ENCODE peak calls at places on chromosomes 7 and 10, in ten cellular contexts. One of them, this sample, is unnamed.
A peak's percentile ranks its signal among the peaks of the same experiment; 100 is the strongest.

GRCh38 chr7:102047167-102047566 is 229.7 kb downstream of the CUX1 start:
- DNase-seq in Panc1: no peak
- DNase-seq in PC-9: no peak
- DNase-seq in suprapubic skin: no peak
- DNase-seq in upper lobe of left lung: no peak
- DNase-seq in heart right ventricle: no peak
- DNase-seq in gastrocnemius medialis: no peak
- DNase-seq in A549: no peak
- DNase-seq in GM23248: no peak
- DNase-seq in thoracic aorta: no peak
- DNase-seq in this sample: no peak

GRCh38 chr7:32143271-32143670 is 73.1 kb upstream of the PDE1C start:
- DNase-seq in heart right ventricle: no peak
- DNase-seq in thoracic aorta: no peak
- DNase-seq in A549: no peak
- DNase-seq in gastrocnemius medialis: no peak
- DNase-seq in Panc1: no peak
- DNase-seq in PC-9: no peak
- DNase-seq in GM23248: no peak
- DNase-seq in suprapubic skin: no peak
- DNase-seq in upper lobe of left lung: no peak
- DNase-seq in this sample: no peak

GRCh38 chr7:155456772-155457543 is 971 bp upstream of the EN2 start:
- DNase-seq in thoracic aorta: no peak
- DNase-seq in upper lobe of left lung: peak; percentile 28
- DNase-seq in A549: peak; percentile 91
- DNase-seq in gastrocnemius medialis: peak; percentile 24
- DNase-seq in GM23248: peak; percentile 80
- DNase-seq in PC-9: no peak
- DNase-seq in Panc1: no peak
- DNase-seq in suprapubic skin: no peak
- DNase-seq in heart right ventricle: peak; percentile 51
- DNase-seq in this sample: peak; percentile 67

GRCh38 chr10:13193637-13194036 is 32.3 kb downstream of the MCM10 start:
- DNase-seq in suprapubic skin: no peak
- DNase-seq in GM23248: no peak
- DNase-seq in A549: no peak
- DNase-seq in Panc1: no peak
- DNase-seq in PC-9: no peak
- DNase-seq in upper lobe of left lung: no peak
- DNase-seq in heart right ventricle: no peak
- DNase-seq in gastrocnemius medialis: no peak
- DNase-seq in thoracic aorta: no peak
- DNase-seq in this sample: no peak

GRCh38 chr7:98212532-98213041 is 1.3 kb downstream of the BHLHA15 start:
- DNase-seq in A549: no peak
- DNase-seq in suprapubic skin: peak; percentile 54
- DNase-seq in heart right ventricle: no peak
- DNase-seq in upper lobe of left lung: peak; percentile 20
- DNase-seq in gastrocnemius medialis: no peak
- DNase-seq in Panc1: no peak
- DNase-seq in PC-9: no peak
- DNase-seq in GM23248: no peak
- DNase-seq in thoracic aorta: no peak
- DNase-seq in this sample: no peak

GRCh38 chr7:22453159-22453558 is 46.8 kb downstream of the STEAP1B start:
- DNase-seq in suprapubic skin: no peak
- DNase-seq in A549: no peak
- DNase-seq in heart right ventricle: no peak
- DNase-seq in upper lobe of left lung: no peak
- DNase-seq in gastrocnemius medialis: no peak
- DNase-seq in thoracic aorta: no peak
- DNase-seq in PC-9: no peak
- DNase-seq in GM23248: no peak
- DNase-seq in Panc1: no peak
- DNase-seq in this sample: no peak

GRCh38 chr10:61283489-61284221 is 169.5 kb downstream of the TMEM26 start:
- DNase-seq in A549: no peak
- DNase-seq in gastrocnemius medialis: no peak
- DNase-seq in thoracic aorta: no peak
- DNase-seq in upper lobe of left lung: peak; percentile 24
- DNase-seq in GM23248: peak; percentile 48
- DNase-seq in Panc1: no peak
- DNase-seq in heart right ventricle: no peak
- DNase-seq in suprapubic skin: no peak
- DNase-seq in PC-9: no peak
- DNase-seq in this sample: no peak

GRCh38 chr7:80760292-80760691 is 121.8 kb downstream of the CD36 start:
- DNase-seq in GM23248: no peak
- DNase-seq in gastrocnemius medialis: no peak
- DNase-seq in upper lobe of left lung: no peak
- DNase-seq in suprapubic skin: no peak
- DNase-seq in heart right ventricle: no peak
- DNase-seq in A549: no peak
- DNase-seq in Panc1: no peak
- DNase-seq in thoracic aorta: no peak
- DNase-seq in PC-9: no peak
- DNase-seq in this sample: no peak

GRCh38 chr7:868189-868486 is 8.2 kb upstream of the GET4 start:
- DNase-seq in suprapubic skin: no peak
- DNase-seq in GM23248: peak; percentile 5
- DNase-seq in heart right ventricle: no peak
- DNase-seq in PC-9: no peak
- DNase-seq in upper lobe of left lung: no peak
- DNase-seq in gastrocnemius medialis: no peak
- DNase-seq in Panc1: no peak
- DNase-seq in thoracic aorta: no peak
- DNase-seq in A549: no peak
- DNase-seq in this sample: no peak

GRCh38 chr7:94314526-94314925 is 80.2 kb upstream of the COL1A2 start:
- DNase-seq in upper lobe of left lung: no peak
- DNase-seq in Panc1: no peak
- DNase-seq in A549: no peak
- DNase-seq in gastrocnemius medialis: no peak
- DNase-seq in heart right ventricle: no peak
- DNase-seq in suprapubic skin: no peak
- DNase-seq in PC-9: no peak
- DNase-seq in thoracic aorta: no peak
- DNase-seq in GM23248: no peak
- DNase-seq in this sample: no peak

GRCh38 chr10:101397140-101397539 is 43.2 kb downstream of the BTRC start:
- DNase-seq in upper lobe of left lung: no peak
- DNase-seq in Panc1: no peak
- DNase-seq in gastrocnemius medialis: no peak
- DNase-seq in heart right ventricle: peak; percentile 58
- DNase-seq in PC-9: no peak
- DNase-seq in A549: peak; percentile 26
- DNase-seq in GM23248: peak; percentile 72
- DNase-seq in suprapubic skin: no peak
- DNase-seq in thoracic aorta: peak; percentile 13
- DNase-seq in this sample: no peak

GRCh38 chr10:44982114-44982460 is 3.5 kb upstream of the DEPP1 start:
- DNase-seq in heart right ventricle: no peak
- DNase-seq in thoracic aorta: no peak
- DNase-seq in upper lobe of left lung: peak; percentile 39
- DNase-seq in A549: no peak
- DNase-seq in GM23248: no peak
- DNase-seq in PC-9: peak; percentile 63
- DNase-seq in Panc1: no peak
- DNase-seq in gastrocnemius medialis: peak; percentile 62
- DNase-seq in suprapubic skin: peak; percentile 70
- DNase-seq in this sample: peak; percentile 69

GRCh38 chr7:97845622-97846203 is 26.5 kb downstream of the ASNS start:
- DNase-seq in GM23248: peak; percentile 50
- DNase-seq in thoracic aorta: no peak
- DNase-seq in gastrocnemius medialis: no peak
- DNase-seq in Panc1: peak; percentile 25
- DNase-seq in heart right ventricle: no peak
- DNase-seq in suprapubic skin: no peak
- DNase-seq in upper lobe of left lung: no peak
- DNase-seq in PC-9: no peak
- DNase-seq in A549: peak; percentile 16
- DNase-seq in this sample: no peak

GRCh38 chr10:114402233-114402632 is 2.1 kb downstream of the AFAP1L2 start:
- DNase-seq in heart right ventricle: no peak
- DNase-seq in Panc1: no peak
- DNase-seq in A549: no peak
- DNase-seq in upper lobe of left lung: no peak
- DNase-seq in thoracic aorta: no peak
- DNase-seq in suprapubic skin: no peak
- DNase-seq in gastrocnemius medialis: no peak
- DNase-seq in GM23248: no peak
- DNase-seq in PC-9: no peak
- DNase-seq in this sample: no peak

GRCh38 chr10:114401195-114401741 is 3.0 kb downstream of the AFAP1L2 start:
- DNase-seq in suprapubic skin: peak; percentile 85
- DNase-seq in Panc1: no peak
- DNase-seq in upper lobe of left lung: no peak
- DNase-seq in gastrocnemius medialis: peak; percentile 49
- DNase-seq in A549: no peak
- DNase-seq in GM23248: peak; percentile 67
- DNase-seq in thoracic aorta: no peak
- DNase-seq in heart right ventricle: peak; percentile 73
- DNase-seq in PC-9: no peak
- DNase-seq in this sample: peak; percentile 79

GRCh38 chr10:114403545-114404161 is 649 bp downstream of the AFAP1L2 start:
- DNase-seq in GM23248: peak; percentile 12
- DNase-seq in A549: peak; percentile 67
- DNase-seq in suprapubic skin: no peak
- DNase-seq in Panc1: no peak
- DNase-seq in thoracic aorta: no peak
- DNase-seq in PC-9: peak; percentile 36
- DNase-seq in heart right ventricle: no peak
- DNase-seq in gastrocnemius medialis: no peak
- DNase-seq in upper lobe of left lung: no peak
- DNase-seq in this sample: peak; percentile 37

GRCh38 chr10:114404171-114405010 is at the start of gene AFAP1L2:
- DNase-seq in upper lobe of left lung: no peak
- DNase-seq in suprapubic skin: no peak
- DNase-seq in GM23248: peak; percentile 35
- DNase-seq in Panc1: no peak
- DNase-seq in thoracic aorta: no peak
- DNase-seq in PC-9: peak; percentile 43
- DNase-seq in A549: peak; percentile 65
- DNase-seq in heart right ventricle: no peak
- DNase-seq in gastrocnemius medialis: no peak
- DNase-seq in this sample: peak; percentile 50

DNA sequence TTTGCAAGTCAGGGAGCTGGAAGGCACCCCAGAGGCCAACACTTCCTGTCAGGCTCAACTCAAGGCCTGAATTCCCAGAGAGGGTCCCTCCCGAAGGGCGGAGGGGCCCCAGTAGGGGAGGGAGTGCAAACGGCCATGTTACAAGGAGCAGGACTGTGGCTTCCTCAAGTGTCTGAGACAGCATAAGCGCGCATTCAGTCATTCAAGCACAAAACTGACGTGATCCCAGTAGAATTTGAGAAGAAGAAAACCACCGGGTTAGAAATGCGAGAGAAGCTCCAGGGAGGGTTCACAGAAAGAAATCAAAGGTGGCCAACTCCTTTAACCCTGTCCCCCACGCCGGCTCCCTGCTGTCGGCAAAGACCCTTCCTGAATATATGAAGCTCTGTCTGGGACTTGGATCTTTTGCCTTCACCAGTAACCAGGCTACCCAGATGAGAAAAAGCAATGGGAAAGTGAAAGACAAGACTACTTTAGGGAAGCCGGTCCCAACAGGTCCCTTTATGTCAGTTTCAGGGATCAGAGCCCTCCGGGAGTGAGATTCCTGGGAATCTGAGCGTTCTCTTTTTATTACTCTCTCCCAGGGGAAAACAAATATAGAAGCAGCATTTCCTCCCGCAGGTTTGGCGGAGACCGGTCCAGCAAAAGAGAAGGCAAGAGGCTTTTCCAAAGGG is 1.3 kb downstream of the AFAP1L2 start:
- DNase-seq in suprapubic skin: no peak
- DNase-seq in PC-9: no peak
- DNase-seq in upper lobe of left lung: no peak
- DNase-seq in heart right ventricle: no peak
- DNase-seq in thoracic aorta: no peak
- DNase-seq in GM23248: no peak
- DNase-seq in A549: no peak
- DNase-seq in Panc1: no peak
- DNase-seq in gastrocnemius medialis: no peak
- DNase-seq in this sample: no peak
- H3K4me3 ChIP-seq in suprapubic skin: peak overlapping the region; percentile 63
- H3K4me3 ChIP-seq in PC-9: peak overlapping the region; percentile 75
- H3K4me3 ChIP-seq in upper lobe of left lung: peak overlapping the region; percentile 54
- H3K4me3 ChIP-seq in heart right ventricle: peak overlapping the region; percentile 54
- H3K4me3 ChIP-seq in thoracic aorta: peak overlapping the region; percentile 82
- H3K4me3 ChIP-seq in GM23248: no peak overlapping the region
- H3K4me3 ChIP-seq in A549: peak overlapping the region; percentile 83
- H3K4me3 ChIP-seq in Panc1: peak overlapping the region; percentile 92
- H3K4me3 ChIP-seq in gastrocnemius medialis: peak overlapping the region; percentile 64
- H3K4me3 ChIP-seq in this sample: peak overlapping the region; percentile 75

GRCh38 chr7:46672861-46673260 is 751.8 kb upstream of the IGFBP3 start:
- DNase-seq in PC-9: no peak
- DNase-seq in Panc1: no peak
- DNase-seq in gastrocnemius medialis: no peak
- DNase-seq in suprapubic skin: no peak
- DNase-seq in thoracic aorta: no peak
- DNase-seq in A549: no peak
- DNase-seq in GM23248: no peak
- DNase-seq in upper lobe of left lung: no peak
- DNase-seq in heart right ventricle: no peak
- DNase-seq in this sample: no peak
- H3K4me1 ChIP-seq in PC-9: no peaks in the 10 kb centered on the region
- H3K4me1 ChIP-seq in Panc1: no peaks in the 10 kb centered on the region
- H3K4me1 ChIP-seq in gastrocnemius medialis: no peaks in the 10 kb centered on the region
- H3K4me1 ChIP-seq in suprapubic skin: no peaks in the 10 kb centered on the region
- H3K4me1 ChIP-seq in thoracic aorta: no peaks in the 10 kb centered on the region
- H3K4me1 ChIP-seq in A549: no peaks in the 10 kb centered on the region
- H3K4me1 ChIP-seq in GM23248: no peaks in the 10 kb centered on the region
- H3K4me1 ChIP-seq in upper lobe of left lung: no peaks in the 10 kb centered on the region
- H3K4me1 ChIP-seq in heart right ventricle: no peaks in the 10 kb centered on the region
- H3K4me1 ChIP-seq in this sample: no peaks in the 10 kb centered on the region

GRCh38 chr10:125992244-125992643 is 95.9 kb downstream of the FANK1 start:
- DNase-seq in Panc1: no peak
- DNase-seq in A549: no peak
- DNase-seq in gastrocnemius medialis: no peak
- DNase-seq in GM23248: no peak
- DNase-seq in heart right ventricle: no peak
- DNase-seq in suprapubic skin: no peak
- DNase-seq in thoracic aorta: no peak
- DNase-seq in PC-9: no peak
- DNase-seq in upper lobe of left lung: no peak
- DNase-seq in this sample: no peak
- H3K27ac ChIP-seq in Panc1: no peak overlapping the region
- H3K27ac ChIP-seq in A549: no peak overlapping the region
- H3K27ac ChIP-seq in gastrocnemius medialis: no peak overlapping the region
- H3K27ac ChIP-seq in GM23248: no peak overlapping the region
- H3K27ac ChIP-seq in heart right ventricle: no peak overlapping the region
- H3K27ac ChIP-seq in suprapubic skin: no peak overlapping the region
- H3K27ac ChIP-seq in thoracic aorta: no peak overlapping the region
- H3K27ac ChIP-seq in PC-9: no peak overlapping the region
- H3K27ac ChIP-seq in upper lobe of left lung: no peak overlapping the region
- H3K27ac ChIP-seq in this sample: no peak overlapping the region

DNA sequence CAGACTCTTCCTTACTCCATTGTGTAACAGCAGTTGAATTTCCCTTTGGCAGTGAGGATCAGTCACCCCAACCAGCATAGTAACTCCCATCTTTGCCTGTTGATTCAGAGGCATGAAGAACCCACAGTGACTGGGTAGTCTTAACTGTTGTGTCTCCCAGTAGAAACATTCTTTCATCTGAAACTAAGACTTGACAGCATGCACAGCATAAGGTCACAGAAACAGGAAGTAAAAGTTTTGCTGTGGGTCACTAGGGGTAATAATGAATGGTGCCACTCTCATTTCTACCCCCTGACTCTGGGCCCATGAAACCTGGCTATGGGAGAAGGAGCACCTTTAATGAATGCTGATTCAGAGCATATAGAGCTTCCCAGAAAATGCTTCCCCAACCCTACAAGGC is 8.3 kb upstream of the FRMPD2 start:
- DNase-seq in A549: no peak
- DNase-seq in thoracic aorta: no peak
- DNase-seq in GM23248: no peak
- DNase-seq in suprapubic skin: no peak
- DNase-seq in heart right ventricle: no peak
- DNase-seq in PC-9: no peak
- DNase-seq in gastrocnemius medialis: no peak
- DNase-seq in Panc1: no peak
- DNase-seq in upper lobe of left lung: no peak
- DNase-seq in this sample: no peak
- H3K4me3 ChIP-seq in A549: no peak overlapping the region
- H3K4me3 ChIP-seq in thoracic aorta: no peak overlapping the region
- H3K4me3 ChIP-seq in GM23248: no peak overlapping the region
- H3K4me3 ChIP-seq in suprapubic skin: no peak overlapping the region
- H3K4me3 ChIP-seq in heart right ventricle: no peak overlapping the region
- H3K4me3 ChIP-seq in PC-9: no peak overlapping the region
- H3K4me3 ChIP-seq in gastrocnemius medialis: no peak overlapping the region
- H3K4me3 ChIP-seq in Panc1: no peak overlapping the region
- H3K4me3 ChIP-seq in upper lobe of left lung: no peak overlapping the region
- H3K4me3 ChIP-seq in this sample: no peak overlapping the region